ENCODE peak calls at places on chromosomes 1 and 21, in four cellular contexts. One of them, this sample, is unnamed.

GRCh38 chr1:92410706-92411105 is 76.0 kb downstream of the GFI1 start:
- DNase-seq in HCT116: no peak
- DNase-seq in PC-3: no peak
- DNase-seq in GM23338: no peak
- DNase-seq in this sample: no peak

GRCh38 chr1:32246888-32247273 is at the start of gene FAM167B:
- DNase-seq in HCT116: no peak
- DNase-seq in PC-3: peak
- DNase-seq in GM23338: no peak
- DNase-seq in this sample: peak

GRCh38 chr1:198970919-198971318 is 332.1 kb downstream of the PTPRC start:
- DNase-seq in PC-3: peak
- DNase-seq in HCT116: no peak
- DNase-seq in GM23338: no peak
- DNase-seq in this sample: peak

GRCh38 chr1:222889445-222889844 is 74.6 kb downstream of the DISP1 start:
- DNase-seq in HCT116: no peak
- DNase-seq in GM23338: no peak
- DNase-seq in PC-3: peak
- DNase-seq in this sample: peak

GRCh38 chr1:101128211-101128727 is 102.7 kb upstream of the DPH5 start:
- DNase-seq in HCT116: no peak
- DNase-seq in GM23338: peak
- DNase-seq in PC-3: no peak
- DNase-seq in this sample: no peak

GRCh38 chr1:50658421-50659076 is 235.3 kb upstream of the DMRTA2 start:
- DNase-seq in HCT116: no peak
- DNase-seq in GM23338: no peak
- DNase-seq in PC-3: no peak
- DNase-seq in this sample: peak

GRCh38 chr21:45549670-45550463 is 7.6 kb upstream of the SLC19A1 start:
- DNase-seq in GM23338: no peak
- DNase-seq in PC-3: no peak
- DNase-seq in HCT116: no peak
- DNase-seq in this sample: no peak

GRCh38 chr1:227891223-227891954 is 56.3 kb downstream of the WNT9A start:
- DNase-seq in PC-3: peak
- DNase-seq in GM23338: no peak
- DNase-seq in HCT116: no peak
- DNase-seq in this sample: no peak

GRCh38 chr1:65209005-65209885 is 61.2 kb downstream of the AK4 start:
- DNase-seq in PC-3: peak
- DNase-seq in GM23338: peak
- DNase-seq in HCT116: peak
- DNase-seq in this sample: peak

GRCh38 chr1:179142889-179143299 is 61.0 kb downstream of the TOR3A start:
- DNase-seq in PC-3: peak
- DNase-seq in GM23338: no peak
- DNase-seq in HCT116: peak
- DNase-seq in this sample: peak

GRCh38 chr1:228338521-228339051 is 68.0 kb downstream of the TRIM11 start:
- DNase-seq in HCT116: no peak
- DNase-seq in PC-3: no peak
- DNase-seq in GM23338: no peak
- DNase-seq in this sample: no peak

GRCh38 chr1:44283524-44284173 is 70.4 kb downstream of the DMAP1 start:
- DNase-seq in GM23338: no peak
- DNase-seq in PC-3: peak
- DNase-seq in HCT116: no peak
- DNase-seq in this sample: no peak

GRCh38 chr1:240501115-240501514 is 110.8 kb downstream of the GREM2 start:
- DNase-seq in GM23338: no peak
- DNase-seq in HCT116: no peak
- DNase-seq in PC-3: peak
- DNase-seq in this sample: peak

GRCh38 chr1:59393211-59394180 is 96.6 kb downstream of the FGGY start:
- DNase-seq in PC-3: no peak
- DNase-seq in GM23338: peak
- DNase-seq in HCT116: no peak
- DNase-seq in this sample: peak

GRCh38 chr1:210980082-210980481 is 153.9 kb downstream of the KCNH1 start:
- DNase-seq in GM23338: no peak
- DNase-seq in HCT116: no peak
- DNase-seq in PC-3: no peak
- DNase-seq in this sample: no peak

GRCh38 chr21:17146426-17146825 is 366.4 kb upstream of the CXADR start:
- DNase-seq in GM23338: peak
- DNase-seq in HCT116: no peak
- DNase-seq in PC-3: no peak
- DNase-seq in this sample: no peak

GRCh38 chr1:160665330-160666078 is 18.7 kb upstream of the SLAMF1 start:
- DNase-seq in HCT116: no peak
- DNase-seq in PC-3: no peak
- DNase-seq in GM23338: peak
- DNase-seq in this sample: no peak

GRCh38 chr21:44958471-44959191 is 18.8 kb downstream of the SLX9 start:
- DNase-seq in GM23338: no peak
- DNase-seq in PC-3: no peak
- DNase-seq in HCT116: no peak
- DNase-seq in this sample: peak

GRCh38 chr1:84156210-84156621 is 12.1 kb downstream of the PRKACB start:
- DNase-seq in GM23338: no peak
- DNase-seq in PC-3: peak
- DNase-seq in HCT116: peak
- DNase-seq in this sample: peak

GRCh38 chr1:103146143-103146542 is 37.8 kb upstream of the COL11A1 start:
- DNase-seq in HCT116: no peak
- DNase-seq in GM23338: no peak
- DNase-seq in PC-3: no peak
- DNase-seq in this sample: no peak

GRCh38 chr1:82934069-82934468 is 1064.9 kb downstream of the TTLL7 start:
- DNase-seq in GM23338: no peak
- DNase-seq in HCT116: no peak
- DNase-seq in PC-3: no peak
- DNase-seq in this sample: no peak

GRCh38 chr1:5304702-5305101 is 650.3 kb downstream of the AJAP1 start:
- DNase-seq in PC-3: no peak
- DNase-seq in HCT116: no peak
- DNase-seq in GM23338: no peak
- DNase-seq in this sample: no peak

GRCh38 chr1:58934711-58935110 is 150.9 kb upstream of the JUN start:
- DNase-seq in HCT116: no peak
- DNase-seq in PC-3: no peak
- DNase-seq in GM23338: no peak
- DNase-seq in this sample: no peak

GRCh38 chr1:22289251-22289995 is 146.5 kb upstream of the WNT4 start:
- DNase-seq in GM23338: no peak
- DNase-seq in HCT116: no peak
- DNase-seq in PC-3: no peak
- DNase-seq in this sample: no peak

GRCh38 chr1:44812822-44813543 is 4.7 kb downstream of the BTBD19 start:
- DNase-seq in PC-3: no peak
- DNase-seq in HCT116: no peak
- DNase-seq in GM23338: no peak
- DNase-seq in this sample: no peak

GRCh38 chr1:180137767-180138166 is 16.9 kb upstream of the QSOX1 start:
- DNase-seq in GM23338: no peak
- DNase-seq in HCT116: no peak
- DNase-seq in PC-3: no peak
- DNase-seq in this sample: no peak

GRCh38 chr21:22898061-22898460 is 1899.9 kb downstream of the NCAM2 start:
- DNase-seq in HCT116: no peak
- DNase-seq in PC-3: no peak
- DNase-seq in GM23338: no peak
- DNase-seq in this sample: no peak

GRCh38 chr1:93143136-93143535 is 37.1 kb downstream of the TMED5 start:
- DNase-seq in HCT116: no peak
- DNase-seq in GM23338: no peak
- DNase-seq in PC-3: no peak
- DNase-seq in this sample: no peak

GRCh38 chr21:32087452-32087851 is 191.4 kb downstream of the MIS18A start:
- DNase-seq in HCT116: no peak
- DNase-seq in GM23338: no peak
- DNase-seq in PC-3: no peak
- DNase-seq in this sample: no peak

GRCh38 chr1:157584503-157584902 is 13.4 kb downstream of the FCRL4 start:
- DNase-seq in HCT116: no peak
- DNase-seq in PC-3: no peak
- DNase-seq in GM23338: no peak
- DNase-seq in this sample: no peak

GRCh38 chr1:203040518-203041275 is 14.4 kb downstream of the PPFIA4 start:
- DNase-seq in PC-3: no peak
- DNase-seq in HCT116: no peak
- DNase-seq in GM23338: no peak
- DNase-seq in this sample: no peak

DNA sequence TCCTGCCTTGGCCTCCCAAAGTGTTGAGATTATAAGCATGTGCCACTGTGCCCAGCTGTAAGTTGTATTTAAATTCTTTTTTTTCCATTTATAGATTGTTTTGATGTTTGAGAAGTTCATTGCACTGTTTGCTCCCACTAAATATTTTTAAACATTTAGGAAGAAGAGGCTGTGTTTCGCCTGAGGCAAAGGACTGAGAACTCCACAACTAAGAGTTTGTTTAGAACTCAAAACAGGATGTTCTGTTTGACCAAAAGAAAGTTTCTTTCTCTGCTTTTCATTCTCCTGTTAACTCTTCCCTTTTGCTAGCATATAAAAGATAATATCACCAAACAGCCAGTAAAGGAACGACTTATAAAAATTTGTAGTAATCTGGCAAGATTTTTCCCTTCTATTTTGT is 87.0 kb downstream of the RUNX1 start:
- DNase-seq in HCT116: no peak
- DNase-seq in GM23338: no peak
- DNase-seq in PC-3: no peak
- DNase-seq in this sample: no peak
- TF ChIP-seq EZH2phosphoT487 in HCT116: no peak
- TF ChIP-seq EZH2phosphoT487 in GM23338: no peak
- TF ChIP-seq EZH2phosphoT487 in PC-3: no peak
- TF ChIP-seq EZH2phosphoT487 in this sample: no peak

GRCh38 chr1:33346921-33347649 is 26.2 kb upstream of the A3GALT2 start:
- DNase-seq in HCT116: peak
- DNase-seq in PC-3: peak
- DNase-seq in GM23338: no peak
- DNase-seq in this sample: peak
- TF ChIP-seq EZH2phosphoT487 in HCT116: no peak
- TF ChIP-seq EZH2phosphoT487 in PC-3: no peak
- TF ChIP-seq EZH2phosphoT487 in GM23338: no peak
- TF ChIP-seq EZH2phosphoT487 in this sample: no peak

GRCh38 chr1:219299420-219299819 is 125.7 kb downstream of the LYPLAL1 start:
- DNase-seq in PC-3: peak
- DNase-seq in GM23338: no peak
- DNase-seq in HCT116: no peak
- DNase-seq in this sample: peak

GRCh38 chr1:219296916-219297315 is 123.2 kb downstream of the LYPLAL1 start:
- DNase-seq in GM23338: no peak
- DNase-seq in HCT116: no peak
- DNase-seq in PC-3: no peak
- DNase-seq in this sample: no peak

GRCh38 chr1:219296430-219296850 is 122.8 kb downstream of the LYPLAL1 start:
- DNase-seq in PC-3: peak
- DNase-seq in GM23338: no peak
- DNase-seq in HCT116: no peak
- DNase-seq in this sample: no peak

GRCh38 chr1:219302697-219303096 is 129.0 kb downstream of the LYPLAL1 start:
- DNase-seq in PC-3: no peak
- DNase-seq in HCT116: no peak
- DNase-seq in GM23338: no peak
- DNase-seq in this sample: peak

GRCh38 chr1:219298581-219299148 is 125.0 kb downstream of the LYPLAL1 start:
- DNase-seq in HCT116: no peak
- DNase-seq in GM23338: no peak
- DNase-seq in PC-3: no peak
- DNase-seq in this sample: peak
- TF ChIP-seq EZH2phosphoT487 in HCT116: no peak
- TF ChIP-seq EZH2phosphoT487 in GM23338: no peak
- TF ChIP-seq EZH2phosphoT487 in PC-3: no peak
- TF ChIP-seq EZH2phosphoT487 in this sample: no peak

GRCh38 chr1:220806408-220806807 is 19.7 kb downstream of the MTARC1 start:
- DNase-seq in HCT116: no peak
- DNase-seq in GM23338: no peak
- DNase-seq in PC-3: no peak
- DNase-seq in this sample: no peak
- TF ChIP-seq EZH2phosphoT487 in HCT116: no peak
- TF ChIP-seq EZH2phosphoT487 in GM23338: no peak
- TF ChIP-seq EZH2phosphoT487 in PC-3: no peak
- TF ChIP-seq EZH2phosphoT487 in this sample: no peak